ENCODE peak calls at places on chromosomes 6 and 20, in six cellular contexts. U is GM12892, A is HepG2, R is GM12878, Y is K562, B is H1. F is an unnamed sample.

GRCh38 chr6:38215225-38215624 is 395.7 kb downstream of the ZFAND3 start:
- DNase-seq in A (no peak), U (no peak), R (no peak), B (no peak), Y (no peak), F (no peak)

GRCh38 chr6:128070406-128070805 is 169.5 kb upstream of the THEMIS start:
- DNase-seq in U (no peak), B (no peak), R (no peak), A (no peak), Y (no peak), F (no peak)

GRCh38 chr6:111615916-111616612 is 10.4 kb upstream of the TRAF3IP2 start:
- DNase-seq in U (no peak), A (peak), B (no peak), R (no peak), Y (no peak), F (no peak)

GRCh38 chr20:1177680-1178079 is 7.1 kb downstream of the TMEM74B start:
- DNase-seq in R (no peak), B (peak), U (no peak), A (peak), Y (peak), F (no peak)

GRCh38 chr6:109050012-109050411 is 44.6 kb downstream of the SESN1 start:
- DNase-seq in A (peak), Y (no peak), U (no peak), R (no peak), B (no peak), F (no peak)

GRCh38 chr6:5031150-5031549 is 27.3 kb upstream of the RPP40 start:
- DNase-seq in Y (no peak), B (no peak), R (no peak), A (no peak), U (no peak), F (no peak)

GRCh38 chr20:53581444-53582311 is 12.0 kb downstream of the ZNF217 start:
- DNase-seq in U (no peak), B (no peak), A (no peak), Y (no peak), R (no peak), F (no peak)

GRCh38 chr20:8209061-8209460 is 77.0 kb downstream of the PLCB1 start:
- DNase-seq in A (no peak), U (no peak), R (peak), Y (no peak), B (no peak), F (no peak)

GRCh38 chr6:116730513-116730912 is 35.0 kb downstream of the FAM162B start:
- DNase-seq in A (no peak), R (no peak), Y (no peak), B (no peak), U (no peak), F (no peak)

GRCh38 chr6:14466278-14466677 is 348.7 kb downstream of the CD83 start:
- DNase-seq in R (no peak), U (no peak), Y (no peak), B (peak), A (no peak), F (no peak)

GRCh38 chr6:111503194-111503593 is 20.2 kb upstream of the REV3L start:
- DNase-seq in Y (no peak), R (no peak), A (no peak), B (no peak), U (no peak), F (no peak)

GRCh38 chr6:167915139-167915538 is 82.3 kb upstream of the KIF25 start:
- DNase-seq in Y (no peak), U (no peak), A (no peak), B (no peak), R (no peak), F (no peak)

GRCh38 chr20:60326821-60327220 is 368.6 kb downstream of the CDH26 start:
- DNase-seq in R (no peak), A (no peak), B (no peak), U (no peak), Y (no peak), F (no peak)

GRCh38 chr6:163419413-163420314 is 5.1 kb downstream of the QKI start:
- DNase-seq in B (no peak), Y (no peak), R (no peak), U (no peak), A (no peak), F (no peak)

GRCh38 chr6:39357998-39358686 is 35.6 kb upstream of the KCNK16 start:
- DNase-seq in B (no peak), A (no peak), U (no peak), Y (no peak), R (no peak), F (no peak)

GRCh38 chr20:53149184-53149651 is 177.1 kb downstream of the TSHZ2 start:
- DNase-seq in Y (no peak), A (no peak), R (no peak), B (no peak), U (no peak), F (no peak)

GRCh38 chr6:803191-803977 is 110.4 kb upstream of the EXOC2 start:
- DNase-seq in U (no peak), B (no peak), A (no peak), R (no peak), Y (no peak), F (no peak)

GRCh38 chr20:7459123-7459522 is 481.1 kb downstream of the HAO1 start:
- DNase-seq in U (no peak), B (no peak), R (no peak), A (no peak), Y (no peak), F (no peak)

GRCh38 chr6:43129434-43130194 is 41.5 kb upstream of the SRF start:
- DNase-seq in A (peak), Y (peak), U (no peak), B (peak), R (no peak), F (no peak)

GRCh38 chr20:41170386-41171105 is 33.2 kb downstream of the PLCG1 start:
- DNase-seq in B (no peak), Y (no peak), R (no peak), A (no peak), U (no peak), F (no peak)

GRCh38 chr6:168035661-168036616 is 38.5 kb downstream of the KIF25 start:
- DNase-seq in A (no peak), R (no peak), Y (peak), U (no peak), B (no peak), F (no peak)

GRCh38 chr6:33704215-33704817 is 7.2 kb downstream of the UQCC2 start:
- DNase-seq in B (no peak), Y (no peak), R (no peak), U (no peak), A (no peak), F (no peak)

GRCh38 chr20:32021091-32021490 is 10.9 kb downstream of the CCM2L start:
- DNase-seq in U (no peak), A (no peak), Y (no peak), R (no peak), B (no peak), F (no peak)

GRCh38 chr6:158560787-158561246 is 926 bp downstream of the TMEM181 start:
- DNase-seq in R (no peak), A (no peak), B (no peak), U (no peak), Y (no peak), F (no peak)

GRCh38 chr20:6058684-6059295 is 4.9 kb upstream of the LRRN4 start:
- DNase-seq in U (no peak), R (no peak), B (no peak), Y (no peak), A (no peak), F (no peak)

GRCh38 chr20:57205625-57206219 is 60.7 kb downstream of the BMP7 start:
- DNase-seq in B (no peak), A (no peak), U (no peak), R (no peak), Y (no peak), F (no peak)

DNA sequence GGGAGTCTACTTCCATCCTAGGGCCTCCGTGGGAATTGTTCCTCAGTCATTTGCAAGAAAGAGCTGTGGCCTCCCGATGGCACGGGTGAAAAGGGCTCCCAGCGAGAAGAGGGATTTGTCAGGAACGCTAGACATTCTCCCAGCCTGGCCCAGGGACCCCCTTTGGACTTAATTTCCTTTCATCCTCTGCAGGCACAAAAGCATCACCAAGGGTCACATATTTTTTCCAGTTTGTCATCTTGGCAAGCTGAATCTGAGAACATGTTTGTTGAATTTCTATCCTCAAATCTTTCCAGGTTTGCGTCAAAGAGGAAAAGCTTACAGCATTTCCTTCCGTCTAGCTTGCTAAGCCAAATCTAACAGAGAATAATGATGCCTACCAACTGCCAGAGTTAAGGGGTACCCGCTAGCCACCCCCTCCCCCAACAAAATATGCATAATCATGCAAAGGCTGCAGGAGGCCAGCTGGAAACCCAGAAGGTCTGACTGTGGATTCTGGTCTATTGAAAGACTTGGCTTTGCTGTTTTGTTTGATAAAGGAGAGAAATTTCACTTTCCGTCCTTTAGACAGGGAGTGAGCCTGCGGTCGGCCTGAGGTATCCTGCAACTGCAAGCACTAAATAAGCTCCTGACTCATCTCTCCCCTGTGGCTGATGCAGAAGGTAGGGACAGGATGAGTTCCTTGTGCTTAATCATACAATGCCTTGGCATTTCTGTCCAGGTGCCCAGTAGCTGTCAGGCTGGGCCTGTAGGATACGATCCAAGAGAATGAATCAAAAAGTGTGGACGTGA is 23.1 kb downstream of the PSMG4 start:
- DNase-seq in B (no peak), U (no peak), R (no peak), A (no peak), Y (no peak), F (no peak)
- TF ChIP-seq POLR2AphosphoS5 in B (no peak), U (no peak), R (no peak), A (no peak), Y (no peak), F (no peak)

DNA sequence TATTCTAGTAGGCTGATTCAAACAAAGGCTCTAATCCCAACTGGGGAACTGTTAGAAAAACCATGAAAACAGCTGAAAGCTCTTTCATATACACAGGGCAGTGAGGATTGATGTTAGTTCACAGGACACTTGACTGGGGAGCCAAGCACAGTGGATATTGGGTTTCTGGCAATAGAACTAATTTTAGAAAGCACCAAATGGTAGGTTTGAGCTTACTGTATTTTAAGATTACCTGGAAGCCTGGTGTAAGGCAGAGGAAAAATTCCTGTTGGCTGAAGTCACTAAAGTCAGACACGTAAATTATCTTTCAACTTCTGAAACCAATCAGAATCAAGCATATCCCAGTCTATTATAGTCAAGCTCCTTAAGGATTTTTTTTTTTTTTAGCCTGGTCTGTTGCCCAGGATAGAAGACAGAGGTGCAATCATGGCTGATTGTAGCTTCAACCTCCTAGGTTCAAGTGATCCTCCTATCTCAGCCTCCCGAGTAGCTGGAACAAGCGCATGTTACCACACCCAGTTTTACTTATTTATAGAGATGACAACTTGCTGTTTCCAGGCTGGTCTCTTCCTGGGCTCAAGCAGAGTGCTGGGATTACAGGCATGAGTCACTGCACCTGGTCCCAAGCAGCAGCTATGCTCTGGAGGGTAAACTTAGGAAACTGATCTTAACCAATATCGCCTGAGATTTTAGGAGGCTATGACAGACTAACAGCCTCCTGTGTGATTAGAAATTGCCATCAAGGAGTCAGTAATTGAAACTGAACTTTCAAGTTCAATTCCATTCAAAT is 32.5 kb upstream of the SYNCRIP start:
- DNase-seq in U (no peak), R (no peak), Y (no peak), A (no peak), B (no peak), F (no peak)
- TF ChIP-seq POLR2A in U (peak), R (peak), Y (peak), A (peak), B (peak), F (peak)

DNA sequence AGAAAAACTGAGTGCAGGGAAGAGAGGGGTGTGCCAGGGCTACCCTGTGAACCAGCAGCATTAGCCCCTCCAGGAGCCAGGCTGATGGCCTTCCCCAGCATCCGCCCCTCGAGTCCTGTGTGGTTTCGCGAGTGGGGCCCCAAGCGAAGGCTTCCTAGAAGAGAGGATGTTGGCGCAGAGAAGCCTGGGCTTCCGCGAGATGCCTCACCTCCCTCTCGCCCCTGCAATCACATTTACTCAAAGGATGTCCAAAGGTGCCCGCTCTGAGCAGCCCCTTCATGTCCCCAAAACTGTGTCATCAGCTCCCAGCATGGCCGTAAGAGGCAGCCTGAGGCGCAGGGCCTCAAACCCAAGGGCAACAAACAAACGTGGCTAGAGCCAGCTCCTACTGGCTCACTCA is 111.7 kb downstream of the PREX1 start:
- DNase-seq in R (no peak), U (no peak), B (no peak), A (no peak), Y (no peak), F (no peak)
- TF ChIP-seq TAF1 in R (no peak), U (no peak), B (no peak), A (no peak), Y (no peak), F (no peak)

GRCh38 chr6:136887899-136888298 is 34.2 kb upstream of the SLC35D3 start:
- DNase-seq in B (no peak), Y (no peak), R (no peak), U (no peak), A (peak), F (no peak)
- TF ChIP-seq POLR2AphosphoS5 in B (no peak), Y (no peak), R (no peak), U (no peak), A (no peak), F (no peak)

DNA sequence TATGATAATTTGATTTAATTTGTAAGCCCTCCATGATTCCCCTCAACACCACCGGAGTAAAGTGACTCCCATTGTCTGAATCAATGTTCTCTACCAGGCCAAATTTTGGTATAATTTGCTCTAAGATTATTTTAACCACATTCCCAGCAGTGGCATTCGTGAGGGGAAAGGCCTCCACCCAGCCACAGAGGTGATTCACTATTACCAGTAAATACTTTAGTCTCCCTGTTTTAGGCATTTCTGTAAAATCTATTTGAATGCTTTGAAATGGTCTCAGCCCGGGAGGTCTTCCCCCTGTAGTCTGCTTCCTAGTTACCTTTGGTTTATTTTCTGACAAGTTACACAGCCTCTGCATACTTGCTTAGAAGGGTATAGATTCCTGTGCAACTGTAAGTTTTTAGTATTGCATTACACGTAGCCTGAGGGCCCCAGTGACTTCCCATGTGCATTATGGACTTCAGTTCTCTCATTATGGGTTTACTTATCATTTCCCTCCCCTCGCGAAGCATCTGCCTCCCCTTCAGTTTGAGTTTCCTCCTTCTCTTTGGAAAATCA is 248.7 kb downstream of the C6orf118 start:
- DNase-seq in Y (no peak), U (no peak), B (no peak), R (no peak), A (no peak), F (no peak)
- TF ChIP-seq POLR2A in Y (no peak), U (no peak), B (no peak), R (no peak), A (no peak), F (no peak)